ENCODE peak calls at places on chromosome 15, in nine cellular contexts. T, I, U, M, K, O, Y, F and B are unnamed samples.

GRCh38 chr15:81950841-81951414 is 94.9 kb downstream of the MEX3B start:
- DNase-seq in T (no peak), I (no peak), U (no peak), M (peak), K (peak), O (no peak), Y (peak), F (no peak), B (no peak)

GRCh38 chr15:64180235-64180824 is 17.5 kb upstream of the PPIB start:
- DNase-seq in T (no peak), I (no peak), U (peak), M (no peak), K (no peak), O (no peak), Y (no peak), F (no peak), B (no peak)

GRCh38 chr15:101381671-101382212 is 86.7 kb upstream of the SNRPA1 start:
- DNase-seq in T (no peak), I (no peak), U (no peak), M (no peak), K (no peak), O (no peak), Y (no peak), F (peak), B (no peak)

GRCh38 chr15:59699810-59700431 is 10.8 kb upstream of the BNIP2 start:
- DNase-seq in T (no peak), I (no peak), U (no peak), M (peak), K (peak), O (no peak), Y (no peak), F (no peak), B (no peak)

GRCh38 chr15:68052431-68052830 is 1.7 kb upstream of the PIAS1 start:
- DNase-seq in T (no peak), I (no peak), U (no peak), M (no peak), K (no peak), O (no peak), Y (no peak), F (no peak), B (no peak)

GRCh38 chr15:79051941-79052731 is 38.4 kb downstream of the RASGRF1 start:
- DNase-seq in T (no peak), I (no peak), U (no peak), M (no peak), K (no peak), O (no peak), Y (no peak), F (no peak), B (no peak)

GRCh38 chr15:84079885-84080777 is 155.4 kb upstream of the GOLGA6L4 start:
- DNase-seq in T (no peak), I (peak), U (peak), M (no peak), K (peak), O (peak), Y (peak), F (peak), B (no peak)

GRCh38 chr15:69723404-69724097 is 270.9 kb downstream of the RPLP1 start:
- DNase-seq in T (no peak), I (no peak), U (peak), M (no peak), K (no peak), O (no peak), Y (no peak), F (peak), B (no peak)

GRCh38 chr15:63462053-63462452 is 42.3 kb upstream of the USP3 start:
- DNase-seq in T (no peak), I (no peak), U (no peak), M (peak), K (peak), O (no peak), Y (peak), F (no peak), B (no peak)

GRCh38 chr15:85048430-85048829 is 66.8 kb downstream of the PDE8A start:
- DNase-seq in T (no peak), I (no peak), U (no peak), M (no peak), K (peak), O (no peak), Y (peak), F (no peak), B (no peak)

GRCh38 chr15:51780636-51781035 is 29.2 kb downstream of the TMOD2 start:
- DNase-seq in T (no peak), I (no peak), U (no peak), M (no peak), K (peak), O (no peak), Y (no peak), F (no peak), B (no peak)

GRCh38 chr15:73631915-73632669 is 1.1 kb downstream of the NPTN start:
- DNase-seq in T (no peak), I (no peak), U (no peak), M (peak), K (peak), O (no peak), Y (peak), F (no peak), B (no peak)

GRCh38 chr15:28984421-28985375 is 98.9 kb downstream of the APBA2 start:
- DNase-seq in T (no peak), I (no peak), U (no peak), M (no peak), K (no peak), O (no peak), Y (peak), F (no peak), B (no peak)